ENCODE peak calls at places on chromosomes 13 and 19, in five cellular contexts. I is glutamatergic neuron, Q is AG09319, F is fibroblast of lung, G is nephron progenitor cell. K is an unnamed sample.

GRCh38 chr13:52371736-52372247 is 34.2 kb downstream of the THSD1 start:
- DNase-seq in I (peak), Q (no peak), F (peak), G (no peak), K (peak)

GRCh38 chr19:18590273-18591272 is 2.0 kb downstream of the REX1BD start:
- DNase-seq in I (peak), Q (no peak), F (peak), G (peak), K (peak)

GRCh38 chr19:17037184-17037583 is 10.6 kb upstream of the CPAMD8 start:
- DNase-seq in I (no peak), Q (no peak), F (no peak), G (no peak), K (no peak)

GRCh38 chr19:18943465-18943864 is 2.4 kb upstream of the HOMER3 start:
- DNase-seq in I (no peak), Q (no peak), F (no peak), G (no peak), K (no peak)

GRCh38 chr19:16449330-16449961 is 22.3 kb downstream of the EPS15L1 start:
- DNase-seq in I (no peak), Q (no peak), F (peak), G (no peak), K (no peak)

GRCh38 chr19:35790981-35791813 is 15.8 kb downstream of the ARHGAP33 start:
- DNase-seq in I (no peak), Q (no peak), F (no peak), G (peak), K (no peak)

GRCh38 chr19:5533257-5533656 is 34.5 kb downstream of the TINCR start:
- DNase-seq in I (no peak), Q (no peak), F (no peak), G (no peak), K (no peak)

GRCh38 chr13:50357586-50358118 is 342.4 kb downstream of the KCNRG start:
- DNase-seq in I (no peak), Q (no peak), F (peak), G (peak), K (peak)

GRCh38 chr13:25130944-25131343 is 35.0 kb downstream of the PABPC3 start:
- DNase-seq in I (no peak), Q (no peak), F (no peak), G (no peak), K (no peak)

DNA sequence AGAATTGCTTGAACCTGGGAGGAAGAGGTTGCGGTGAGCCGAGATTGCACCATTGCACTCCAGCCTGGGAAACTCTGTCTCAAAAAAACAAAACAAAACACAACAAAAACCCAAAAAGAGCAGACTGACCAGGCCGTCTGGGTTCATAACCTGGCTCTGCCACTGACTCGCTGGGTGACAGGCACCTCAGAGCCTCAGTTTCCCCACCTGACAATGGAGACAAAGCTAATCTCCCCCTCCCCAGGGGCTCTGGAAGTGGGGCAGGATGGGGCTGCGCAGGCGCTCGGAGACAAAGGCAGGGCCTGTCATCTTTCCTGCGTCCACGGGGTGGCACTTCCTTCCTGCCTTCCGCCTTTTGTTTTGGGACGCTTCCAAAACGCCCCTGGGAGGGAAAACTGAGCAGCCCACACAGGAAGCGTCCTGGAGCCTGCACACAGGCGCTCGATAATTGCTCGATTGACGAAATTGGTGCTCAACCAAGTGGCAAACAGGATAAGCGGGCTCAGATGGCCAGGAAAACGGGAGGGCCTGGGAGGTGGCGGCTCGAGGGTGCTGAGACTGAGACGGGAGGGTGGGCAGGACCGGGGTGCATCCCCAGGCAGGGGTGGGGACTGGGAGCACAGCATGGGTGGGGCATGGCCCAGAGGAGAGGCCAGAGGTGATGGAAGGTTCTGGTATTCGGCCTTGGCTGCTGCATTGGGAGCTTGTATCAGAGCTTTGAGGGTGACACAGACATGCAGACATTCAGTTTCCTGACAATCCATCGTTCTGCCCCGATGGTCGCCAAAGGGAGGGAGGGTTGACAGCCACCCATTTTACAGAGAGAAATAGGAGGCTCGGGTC is 17.8 kb downstream of the SPC24 start:
- DNase-seq in I (peak), Q (peak), F (peak), G (peak), K (no peak)
- TF ChIP-seq CTCF in I (peak), Q (peak), F (peak), G (peak), K (peak)

GRCh38 chr19:13579388-13580060 is 73.2 kb upstream of the CACNA1A start:
- DNase-seq in I (no peak), Q (no peak), F (no peak), G (no peak), K (no peak)
- TF ChIP-seq CTCF in I (no peak), Q (no peak), F (no peak), G (no peak), K (no peak)

DNA sequence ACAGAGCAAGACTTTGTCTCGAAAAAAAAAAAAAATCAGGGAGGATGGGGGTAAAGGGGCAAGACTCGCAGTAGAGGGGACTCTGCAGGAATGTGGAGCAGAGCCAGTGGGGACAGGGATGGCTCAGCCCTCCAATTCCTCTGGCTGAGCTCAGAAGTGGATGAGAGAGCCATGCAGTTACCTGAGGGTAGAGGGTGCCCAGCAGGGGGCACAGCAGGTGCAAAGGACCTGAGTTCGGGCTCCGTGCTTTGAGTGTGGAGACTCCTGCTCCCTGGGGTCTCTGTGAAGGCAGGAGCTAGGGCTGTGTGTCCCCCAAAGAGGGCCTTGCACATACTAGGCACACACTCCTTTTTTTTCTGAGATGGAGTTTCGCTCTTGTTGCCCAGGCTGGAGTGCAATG is 7.7 kb downstream of the DOCK6 start:
- DNase-seq in I (no peak), Q (no peak), F (no peak), G (no peak), K (no peak)
- TF ChIP-seq CTCF in I (no peak), Q (no peak), F (no peak), G (no peak), K (peak)

GRCh38 chr13:114023716-114024602 is 50.1 kb upstream of the C13orf46 start:
- DNase-seq in I (peak), Q (no peak), F (no peak), G (no peak), K (no peak)
- TF ChIP-seq CTCF in I (no peak), Q (no peak), F (no peak), G (no peak), K (peak)

DNA sequence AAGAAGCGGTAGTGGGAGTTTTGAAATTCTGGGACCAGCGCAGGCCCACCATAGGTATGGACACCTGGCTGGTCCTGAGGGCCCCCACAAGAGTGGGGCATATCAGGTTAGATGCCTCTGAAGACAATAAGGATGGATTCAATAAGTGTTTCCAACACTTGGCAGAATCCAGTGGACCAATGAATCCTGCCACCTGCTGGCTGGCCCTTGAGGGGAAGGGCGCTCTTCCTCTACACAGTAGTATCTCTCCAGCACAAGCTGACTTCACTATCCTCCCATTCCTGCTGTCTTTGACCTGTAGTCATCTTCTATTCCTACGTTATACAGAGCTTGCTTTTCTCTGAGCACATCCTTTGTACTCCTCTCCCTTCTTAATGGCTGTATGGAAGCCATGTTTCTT is 199.7 kb upstream of the TSHZ3 start:
- DNase-seq in I (peak), Q (peak), F (peak), G (peak), K (no peak)
- TF ChIP-seq CTCF in I (peak), Q (peak), F (peak), G (peak), K (peak)

DNA sequence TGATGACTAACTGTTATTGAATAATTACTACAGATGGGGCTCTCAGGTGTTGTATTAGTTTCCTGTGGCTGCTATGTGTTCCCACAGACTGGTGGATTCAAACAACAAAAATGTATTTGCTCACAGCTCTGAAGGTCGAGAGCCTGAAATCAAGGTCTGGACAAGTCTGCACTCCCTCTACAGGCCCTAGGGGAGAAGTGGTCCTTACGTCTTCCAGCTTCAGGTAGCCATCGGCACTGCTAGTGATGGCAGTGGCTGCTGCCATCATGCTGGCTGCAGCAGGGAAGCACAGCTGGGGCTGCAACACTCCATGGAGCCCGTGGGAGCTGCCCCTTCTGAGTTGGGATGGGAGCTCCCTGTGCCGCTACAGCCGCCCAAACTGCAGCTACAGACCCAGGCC is 1.9 kb downstream of the TEX26 start:
- DNase-seq in I (peak), Q (no peak), F (no peak), G (no peak), K (no peak)
- TF ChIP-seq CTCF in I (peak), Q (no peak), F (no peak), G (peak), K (no peak)

GRCh38 chr13:28327761-28328607 is 166.9 kb downstream of the FLT1 start:
- DNase-seq in I (no peak), Q (no peak), F (no peak), G (no peak), K (no peak)

GRCh38 chr13:28325022-28325421 is 169.9 kb downstream of the FLT1 start:
- DNase-seq in I (no peak), Q (no peak), F (no peak), G (no peak), K (no peak)

GRCh38 chr13:28333204-28333900 is 161.6 kb downstream of the FLT1 start:
- DNase-seq in I (no peak), Q (no peak), F (no peak), G (no peak), K (no peak)

GRCh38 chr13:28326081-28326480 is 168.8 kb downstream of the FLT1 start:
- DNase-seq in I (no peak), Q (no peak), F (no peak), G (no peak), K (no peak)

DNA sequence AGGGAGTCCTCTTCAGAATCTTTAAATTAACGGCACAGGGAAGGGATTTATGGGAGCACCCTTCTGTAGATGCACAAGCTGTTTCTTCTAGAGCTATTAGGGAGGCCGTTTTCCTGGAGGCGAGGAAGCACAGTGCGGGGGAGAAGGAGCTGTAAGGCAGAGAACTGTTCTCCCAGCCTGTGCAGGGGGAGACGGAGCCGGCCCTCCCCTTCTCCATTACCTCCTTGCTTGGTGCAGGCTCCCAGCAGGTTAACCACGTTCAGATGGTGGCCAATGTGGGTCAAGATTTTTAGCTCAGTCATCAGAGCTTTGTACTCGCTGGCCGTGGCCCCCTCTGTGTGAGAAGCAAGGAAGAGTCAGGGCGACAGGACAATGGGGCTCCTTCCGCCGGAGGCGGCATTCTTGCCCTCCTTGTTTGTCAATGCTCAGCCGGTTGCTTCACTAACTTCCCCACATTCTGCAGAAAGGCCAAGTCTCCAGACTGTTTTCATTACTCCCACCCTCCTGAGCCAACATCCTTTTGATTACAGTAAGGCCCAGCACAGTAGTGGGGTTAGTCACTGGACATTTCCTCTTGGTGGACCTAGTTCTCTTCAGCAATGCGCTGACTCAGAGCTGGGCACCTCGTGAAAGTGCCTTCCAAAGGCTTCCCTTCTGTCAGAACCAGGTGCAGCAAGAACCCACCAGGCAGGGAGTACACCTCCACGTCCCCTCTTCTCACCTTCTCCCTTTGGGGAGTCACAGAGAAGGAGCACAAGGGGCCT is 165.4 kb downstream of the FLT1 start:
- DNase-seq in I (no peak), Q (peak), F (peak), G (no peak), K (peak)
- TF ChIP-seq CTCF in I (no peak), Q (no peak), F (no peak), G (no peak), K (no peak)

GRCh38 chr13:75566658-75567057 is 17.1 kb downstream of the UCHL3 start:
- DNase-seq in I (no peak), Q (no peak), F (peak), G (no peak), K (no peak)

GRCh38 chr13:75569576-75569975 is 20.0 kb downstream of the UCHL3 start:
- DNase-seq in I (no peak), Q (no peak), F (no peak), G (no peak), K (no peak)
- TF ChIP-seq CTCF in I (no peak), Q (no peak), F (no peak), G (no peak), K (no peak)